ENCODE peak calls at places on chromosomes 2 and 18, in seven cellular contexts. M is CD4-positive, alpha-beta memory T cell; I is lung; H is HepG2; T is CD8-positive, alpha-beta memory T cell; B is thoracic aorta; L is CD8-positive, alpha-beta T cell. Z is an unnamed sample. For H3K27me3, the result is how much of the 10 kb centered on the place peaks cover.

GRCh38 chr2:29114841-29115609 is at the start of gene CLIP4:
- DNase-seq in M (peak), I (peak), H (no peak), T (peak), B (no peak), L (peak), Z (peak)

GRCh38 chr18:12327510-12328178 is 19.6 kb downstream of the TUBB6 start:
- DNase-seq in M (peak), I (peak), H (peak), T (peak), B (peak), L (peak), Z (peak)

GRCh38 chr18:74499633-74500032 is 3.5 kb downstream of the CNDP2 start:
- DNase-seq in M (peak), I (peak), H (no peak), T (peak), B (no peak), L (peak), Z (peak)

GRCh38 chr2:49972699-49973098 is 818.4 kb upstream of the FSHR start:
- DNase-seq in M (no peak), I (no peak), H (no peak), T (no peak), B (no peak), L (no peak), Z (no peak)

GRCh38 chr2:23993736-23994269 is 16.1 kb upstream of the MFSD2B start:
- DNase-seq in M (no peak), I (no peak), H (no peak), T (no peak), B (no peak), L (no peak), Z (no peak)

GRCh38 chr2:206211657-206212255 is 52.1 kb downstream of the EEF1B2 start:
- DNase-seq in M (no peak), I (no peak), H (no peak), T (no peak), B (no peak), L (no peak), Z (no peak)

GRCh38 chr2:203018181-203018580 is 3.5 kb downstream of the NBEAL1 start:
- DNase-seq in M (no peak), I (no peak), H (peak), T (no peak), B (no peak), L (no peak), Z (no peak)

GRCh38 chr2:29475446-29476006 is 360.3 kb downstream of the CLIP4 start:
- DNase-seq in M (no peak), I (no peak), H (no peak), T (no peak), B (no peak), L (no peak), Z (no peak)

GRCh38 chr18:57353940-57354461 is 1.6 kb downstream of the ST8SIA3 start:
- DNase-seq in M (no peak), I (no peak), H (peak), T (no peak), B (no peak), L (no peak), Z (no peak)

GRCh38 chr2:21820271-21820670 is 696.5 kb downstream of the TDRD15 start:
- DNase-seq in M (no peak), I (no peak), H (no peak), T (no peak), B (no peak), L (no peak), Z (no peak)

GRCh38 chr2:240688563-240688919 is 3.1 kb upstream of the AQP12A start:
- DNase-seq in M (no peak), I (no peak), H (no peak), T (no peak), B (no peak), L (no peak), Z (no peak)

GRCh38 chr2:229445501-229446294 is 174.6 kb upstream of the PID1 start:
- DNase-seq in M (no peak), I (no peak), H (no peak), T (no peak), B (no peak), L (no peak), Z (no peak)

GRCh38 chr2:3253913-3254437 is 123.6 kb downstream of the EIPR1 start:
- DNase-seq in M (no peak), I (no peak), H (no peak), T (no peak), B (no peak), L (no peak), Z (no peak)

GRCh38 chr18:3058328-3059191 is 45.6 kb upstream of the LPIN2 start:
- DNase-seq in M (peak), I (no peak), H (peak), T (no peak), B (no peak), L (no peak), Z (no peak)

GRCh38 chr2:30655660-30656059 is 151.6 kb downstream of the CAPN13 start:
- DNase-seq in M (no peak), I (peak), H (no peak), T (no peak), B (no peak), L (no peak), Z (no peak)

GRCh38 chr2:148794558-148794957 is 80.5 kb upstream of the KIF5C start:
- DNase-seq in M (no peak), I (no peak), H (no peak), T (no peak), B (no peak), L (no peak), Z (no peak)

GRCh38 chr18:43681661-43682060 is 404.4 kb upstream of the SYT4 start:
- DNase-seq in M (no peak), I (no peak), H (no peak), T (no peak), B (no peak), L (no peak), Z (no peak)

GRCh38 chr2:209395652-209396051 is 28.2 kb upstream of the MAP2 start:
- DNase-seq in M (no peak), I (no peak), H (no peak), T (no peak), B (no peak), L (no peak), Z (no peak)

GRCh38 chr2:1268034-1268433 is 145.2 kb upstream of the TPO start:
- DNase-seq in M (no peak), I (no peak), H (no peak), T (no peak), B (no peak), L (no peak), Z (no peak)

GRCh38 chr2:133641497-133641896 is 73.2 kb upstream of the NCKAP5 start:
- DNase-seq in M (no peak), I (peak), H (no peak), T (no peak), B (no peak), L (no peak), Z (no peak)

GRCh38 chr2:73992036-73992435 is 7.3 kb downstream of the TET3 start:
- DNase-seq in M (no peak), I (no peak), H (no peak), T (no peak), B (no peak), L (no peak), Z (no peak)

GRCh38 chr2:191061381-191061982 is 47.5 kb upstream of the STAT1 start:
- DNase-seq in M (peak), I (no peak), H (no peak), T (peak), B (no peak), L (no peak), Z (no peak)

GRCh38 chr2:181742908-181743722 is 62.8 kb upstream of the NEUROD1 start:
- DNase-seq in M (peak), I (no peak), H (peak), T (peak), B (no peak), L (peak), Z (no peak)

GRCh38 chr2:181742361-181742760 is 62.0 kb upstream of the NEUROD1 start:
- DNase-seq in M (no peak), I (no peak), H (no peak), T (no peak), B (no peak), L (no peak), Z (no peak)

GRCh38 chr2:181738483-181739015 is 58.2 kb upstream of the NEUROD1 start:
- DNase-seq in M (no peak), I (no peak), H (no peak), T (no peak), B (no peak), L (no peak), Z (no peak)

GRCh38 chr2:181741756-181742155 is 61.4 kb upstream of the NEUROD1 start:
- DNase-seq in M (no peak), I (no peak), H (no peak), T (no peak), B (no peak), L (no peak), Z (no peak)

GRCh38 chr2:181738074-181738473 is 57.8 kb upstream of the NEUROD1 start:
- DNase-seq in M (no peak), I (no peak), H (no peak), T (no peak), B (no peak), L (no peak), Z (no peak)
- H3K4me3 ChIP-seq in M (no peak), I (no peak), H (no peak), T (no peak), B (no peak), L (no peak), Z (no peak)

DNA sequence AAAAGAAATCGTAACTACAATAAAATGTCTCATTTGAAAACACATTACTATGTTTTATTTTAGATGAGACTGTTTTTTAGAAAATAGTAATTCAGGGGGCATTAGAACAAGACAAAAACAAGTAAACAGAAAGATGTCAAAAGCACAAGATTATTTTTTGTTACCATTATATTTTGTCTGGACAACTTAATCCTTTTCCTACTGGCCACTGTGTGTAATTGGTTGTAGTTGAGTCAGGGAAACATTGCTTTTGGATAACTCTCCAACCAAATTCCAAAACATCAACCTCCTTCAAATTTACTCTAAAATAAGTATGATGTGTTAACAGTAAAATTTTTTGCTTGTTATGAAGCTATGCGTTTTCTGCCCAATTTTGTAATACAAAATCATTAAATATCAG is 11.5 kb upstream of the MEIS1 start:
- DNase-seq in M (no peak), I (no peak), H (no peak), T (no peak), B (no peak), L (no peak), Z (no peak)
- H3K27me3 ChIP-seq in M (under half), I (under half), H (under half), T (under half), B (under half), L (under half), Z (under half)

GRCh38 chr2:176115883-176116813 is at the start of gene HOXD10:
- DNase-seq in M (no peak), I (no peak), H (no peak), T (no peak), B (no peak), L (no peak), Z (no peak)
- H3K4me3 ChIP-seq in M (no peak), I (no peak), H (no peak), T (no peak), B (no peak), L (no peak), Z (no peak)

GRCh38 chr18:37565138-37565984 is at the start of gene CELF4:
- DNase-seq in M (no peak), I (no peak), H (no peak), T (no peak), B (no peak), L (no peak), Z (no peak)
- H3K27me3 ChIP-seq in M (under half), I (under half), H (under half), T (under half), B (under half), L (under half), Z (under half)

DNA sequence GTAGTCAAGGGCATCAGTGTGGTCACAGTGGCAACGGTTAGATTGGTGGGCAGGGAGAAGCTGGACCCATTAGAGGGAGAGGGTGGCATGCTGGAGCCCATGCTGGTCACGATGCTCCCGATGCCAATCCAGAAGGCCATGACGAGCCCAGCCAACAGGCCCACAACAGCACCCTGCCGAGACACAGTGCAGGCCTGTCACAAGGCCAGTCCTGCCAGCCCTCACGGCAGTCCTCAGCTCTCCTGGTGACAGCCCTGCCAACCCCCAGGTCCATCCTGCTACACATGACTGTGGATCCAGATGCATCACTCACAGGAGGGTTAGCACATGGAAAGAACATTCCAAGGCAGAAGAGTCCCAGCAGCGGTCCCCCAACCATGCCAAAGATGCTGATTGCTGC is 10.2 kb upstream of the ATRAID start:
- DNase-seq in M (no peak), I (no peak), H (no peak), T (no peak), B (no peak), L (no peak), Z (no peak)
- H3K4me3 ChIP-seq in M (no peak), I (no peak), H (no peak), T (no peak), B (no peak), L (no peak), Z (no peak)

Z was measured in effector memory CD4-positive, alpha-beta T cell.